ENCODE peak calls at places on chromosomes 6 and 20, in nine cellular contexts. One of them, this sample, is unnamed.
A peak's percentile ranks its signal among the peaks of the same experiment; 100 is the strongest.

GRCh38 chr6:27275025-27275956 is 27.8 kb downstream of the PRSS16 start:
- DNase-seq in HCT116: peak; percentile 38
- DNase-seq in left lung: no peak
- DNase-seq in GM10248: no peak
- DNase-seq in NCI-H1092 treated with DMSO at 0.1 percent for 48 hours: no peak
- DNase-seq in NCI-H1105: no peak
- DNase-seq in CD4-positive, CD25-positive, alpha-beta regulatory T cell: no peak
- DNase-seq in CD8-positive, alpha-beta T cell: no peak
- DNase-seq in HTR-8/SVneo: no peak
- DNase-seq in this sample: no peak

GRCh38 chr6:90136850-90137249 is 159.8 kb downstream of the BACH2 start:
- DNase-seq in left lung: no peak
- DNase-seq in NCI-H1092 treated with DMSO at 0.1 percent for 48 hours: no peak
- DNase-seq in CD8-positive, alpha-beta T cell: no peak
- DNase-seq in HCT116: no peak
- DNase-seq in HTR-8/SVneo: no peak
- DNase-seq in NCI-H1105: no peak
- DNase-seq in CD4-positive, CD25-positive, alpha-beta regulatory T cell: no peak
- DNase-seq in GM10248: no peak
- DNase-seq in this sample: no peak

GRCh38 chr20:10219993-10220750 is 1.5 kb downstream of the SNAP25 start:
- DNase-seq in left lung: no peak
- DNase-seq in HTR-8/SVneo: no peak
- DNase-seq in HCT116: no peak
- DNase-seq in CD8-positive, alpha-beta T cell: no peak
- DNase-seq in GM10248: no peak
- DNase-seq in NCI-H1105: no peak
- DNase-seq in CD4-positive, CD25-positive, alpha-beta regulatory T cell: no peak
- DNase-seq in NCI-H1092 treated with DMSO at 0.1 percent for 48 hours: no peak
- DNase-seq in this sample: no peak

GRCh38 chr6:155327326-155328073 is 13.2 kb upstream of the TFB1M start:
- DNase-seq in NCI-H1092 treated with DMSO at 0.1 percent for 48 hours: peak; percentile 64
- DNase-seq in GM10248: peak; percentile 32
- DNase-seq in HTR-8/SVneo: peak; percentile 17
- DNase-seq in left lung: no peak
- DNase-seq in CD4-positive, CD25-positive, alpha-beta regulatory T cell: peak; percentile 64
- DNase-seq in CD8-positive, alpha-beta T cell: peak; percentile 68
- DNase-seq in NCI-H1105: peak; percentile 64
- DNase-seq in HCT116: peak; percentile 55
- DNase-seq in this sample: peak; percentile 33

GRCh38 chr6:170025341-170026271 is 265.3 kb downstream of the DLL1 start:
- DNase-seq in GM10248: no peak
- DNase-seq in CD4-positive, CD25-positive, alpha-beta regulatory T cell: no peak
- DNase-seq in HTR-8/SVneo: no peak
- DNase-seq in left lung: peak; percentile 24
- DNase-seq in HCT116: no peak
- DNase-seq in NCI-H1105: no peak
- DNase-seq in CD8-positive, alpha-beta T cell: no peak
- DNase-seq in NCI-H1092 treated with DMSO at 0.1 percent for 48 hours: peak; percentile 99
- DNase-seq in this sample: no peak

GRCh38 chr6:132713355-132714134 is at the start of gene VNN1:
- DNase-seq in CD4-positive, CD25-positive, alpha-beta regulatory T cell: no peak
- DNase-seq in NCI-H1105: no peak
- DNase-seq in HCT116: no peak
- DNase-seq in CD8-positive, alpha-beta T cell: no peak
- DNase-seq in NCI-H1092 treated with DMSO at 0.1 percent for 48 hours: no peak
- DNase-seq in left lung: peak; percentile 44
- DNase-seq in GM10248: peak; percentile 26
- DNase-seq in HTR-8/SVneo: no peak
- DNase-seq in this sample: peak; percentile 88

GRCh38 chr6:157731221-157731620 is 91.8 kb upstream of the SNX9 start:
- DNase-seq in CD8-positive, alpha-beta T cell: no peak
- DNase-seq in HTR-8/SVneo: no peak
- DNase-seq in GM10248: no peak
- DNase-seq in left lung: no peak
- DNase-seq in HCT116: no peak
- DNase-seq in NCI-H1105: no peak
- DNase-seq in CD4-positive, CD25-positive, alpha-beta regulatory T cell: no peak
- DNase-seq in NCI-H1092 treated with DMSO at 0.1 percent for 48 hours: no peak
- DNase-seq in this sample: no peak

GRCh38 chr20:13302647-13303425 is 81.8 kb downstream of the ISM1 start:
- DNase-seq in GM10248: peak; percentile 50
- DNase-seq in CD4-positive, CD25-positive, alpha-beta regulatory T cell: peak; percentile 6
- DNase-seq in left lung: no peak
- DNase-seq in NCI-H1105: peak; percentile 26
- DNase-seq in HTR-8/SVneo: peak; percentile 20
- DNase-seq in NCI-H1092 treated with DMSO at 0.1 percent for 48 hours: peak; percentile 56
- DNase-seq in HCT116: peak; percentile 4
- DNase-seq in CD8-positive, alpha-beta T cell: no peak
- DNase-seq in this sample: no peak

GRCh38 chr6:166540631-166541331 is 45.7 kb downstream of the RAMACL start:
- DNase-seq in CD8-positive, alpha-beta T cell: peak; percentile 66
- DNase-seq in GM10248: peak; percentile 80
- DNase-seq in HTR-8/SVneo: no peak
- DNase-seq in NCI-H1092 treated with DMSO at 0.1 percent for 48 hours: no peak
- DNase-seq in CD4-positive, CD25-positive, alpha-beta regulatory T cell: peak; percentile 77
- DNase-seq in left lung: no peak
- DNase-seq in NCI-H1105: no peak
- DNase-seq in HCT116: no peak
- DNase-seq in this sample: no peak

GRCh38 chr6:131135244-131136020 is at the start of gene AKAP7:
- DNase-seq in GM10248: peak; percentile 75
- DNase-seq in CD4-positive, CD25-positive, alpha-beta regulatory T cell: peak; percentile 50
- DNase-seq in NCI-H1105: peak; percentile 57
- DNase-seq in left lung: peak; percentile 75
- DNase-seq in HTR-8/SVneo: peak; percentile 74
- DNase-seq in HCT116: peak; percentile 52
- DNase-seq in NCI-H1092 treated with DMSO at 0.1 percent for 48 hours: no peak
- DNase-seq in CD8-positive, alpha-beta T cell: peak; percentile 80
- DNase-seq in this sample: peak; percentile 83

GRCh38 chr20:19850190-19850533 is 92.1 kb downstream of the RIN2 start:
- DNase-seq in NCI-H1092 treated with DMSO at 0.1 percent for 48 hours: no peak
- DNase-seq in CD8-positive, alpha-beta T cell: no peak
- DNase-seq in HTR-8/SVneo: no peak
- DNase-seq in left lung: no peak
- DNase-seq in CD4-positive, CD25-positive, alpha-beta regulatory T cell: no peak
- DNase-seq in HCT116: no peak
- DNase-seq in GM10248: no peak
- DNase-seq in NCI-H1105: no peak
- DNase-seq in this sample: no peak

GRCh38 chr20:5191829-5192569 is 65.2 kb downstream of the CDS2 start:
- DNase-seq in NCI-H1092 treated with DMSO at 0.1 percent for 48 hours: peak; percentile 73
- DNase-seq in CD8-positive, alpha-beta T cell: peak; percentile 53
- DNase-seq in HCT116: peak; percentile 51
- DNase-seq in NCI-H1105: peak; percentile 28
- DNase-seq in HTR-8/SVneo: peak; percentile 77
- DNase-seq in left lung: no peak
- DNase-seq in GM10248: peak; percentile 81
- DNase-seq in CD4-positive, CD25-positive, alpha-beta regulatory T cell: peak; percentile 70
- DNase-seq in this sample: no peak

GRCh38 chr6:141307309-141307998 is 825.3 kb upstream of the GJE1 start:
- DNase-seq in CD8-positive, alpha-beta T cell: no peak
- DNase-seq in NCI-H1105: no peak
- DNase-seq in GM10248: no peak
- DNase-seq in CD4-positive, CD25-positive, alpha-beta regulatory T cell: no peak
- DNase-seq in left lung: no peak
- DNase-seq in HTR-8/SVneo: no peak
- DNase-seq in HCT116: no peak
- DNase-seq in NCI-H1092 treated with DMSO at 0.1 percent for 48 hours: no peak
- DNase-seq in this sample: no peak

GRCh38 chr6:137926207-137926731 is 59.2 kb downstream of the TNFAIP3 start:
- DNase-seq in NCI-H1105: no peak
- DNase-seq in CD8-positive, alpha-beta T cell: no peak
- DNase-seq in HCT116: peak; percentile 38
- DNase-seq in NCI-H1092 treated with DMSO at 0.1 percent for 48 hours: no peak
- DNase-seq in left lung: peak; percentile 41
- DNase-seq in HTR-8/SVneo: peak; percentile 51
- DNase-seq in CD4-positive, CD25-positive, alpha-beta regulatory T cell: no peak
- DNase-seq in GM10248: no peak
- DNase-seq in this sample: no peak

GRCh38 chr20:61819921-61820825 is 245.5 kb downstream of the TAF4 start:
- DNase-seq in HCT116: no peak
- DNase-seq in CD8-positive, alpha-beta T cell: no peak
- DNase-seq in NCI-H1092 treated with DMSO at 0.1 percent for 48 hours: no peak
- DNase-seq in HTR-8/SVneo: no peak
- DNase-seq in left lung: no peak
- DNase-seq in CD4-positive, CD25-positive, alpha-beta regulatory T cell: no peak
- DNase-seq in NCI-H1105: no peak
- DNase-seq in GM10248: no peak
- DNase-seq in this sample: peak; percentile 40

GRCh38 chr6:74222768-74223321 is 526.8 kb downstream of the CD109 start:
- DNase-seq in NCI-H1105: no peak
- DNase-seq in GM10248: no peak
- DNase-seq in CD4-positive, CD25-positive, alpha-beta regulatory T cell: no peak
- DNase-seq in HTR-8/SVneo: no peak
- DNase-seq in HCT116: no peak
- DNase-seq in CD8-positive, alpha-beta T cell: no peak
- DNase-seq in NCI-H1092 treated with DMSO at 0.1 percent for 48 hours: no peak
- DNase-seq in left lung: no peak
- DNase-seq in this sample: no peak

GRCh38 chr20:47521059-47521808 is 19.5 kb downstream of the NCOA3 start:
- DNase-seq in NCI-H1105: no peak
- DNase-seq in HTR-8/SVneo: no peak
- DNase-seq in left lung: no peak
- DNase-seq in HCT116: no peak
- DNase-seq in GM10248: no peak
- DNase-seq in CD8-positive, alpha-beta T cell: no peak
- DNase-seq in NCI-H1092 treated with DMSO at 0.1 percent for 48 hours: no peak
- DNase-seq in CD4-positive, CD25-positive, alpha-beta regulatory T cell: no peak
- DNase-seq in this sample: no peak

GRCh38 chr6:73579851-73580246 is 59.0 kb upstream of the EEF1A1 start:
- DNase-seq in HCT116: peak; percentile 62
- DNase-seq in left lung: peak; percentile 41
- DNase-seq in NCI-H1092 treated with DMSO at 0.1 percent for 48 hours: no peak
- DNase-seq in GM10248: no peak
- DNase-seq in CD8-positive, alpha-beta T cell: no peak
- DNase-seq in CD4-positive, CD25-positive, alpha-beta regulatory T cell: no peak
- DNase-seq in HTR-8/SVneo: no peak
- DNase-seq in NCI-H1105: no peak
- DNase-seq in this sample: peak; percentile 52

GRCh38 chr20:63102720-63103375 is 96.1 kb upstream of the BHLHE23 start:
- DNase-seq in CD8-positive, alpha-beta T cell: peak; percentile 79
- DNase-seq in HCT116: no peak
- DNase-seq in left lung: no peak
- DNase-seq in NCI-H1105: no peak
- DNase-seq in GM10248: peak; percentile 75
- DNase-seq in HTR-8/SVneo: peak; percentile 57
- DNase-seq in NCI-H1092 treated with DMSO at 0.1 percent for 48 hours: no peak
- DNase-seq in CD4-positive, CD25-positive, alpha-beta regulatory T cell: peak; percentile 71
- DNase-seq in this sample: peak; percentile 43

GRCh38 chr6:169158182-169158573 is 95.5 kb downstream of the THBS2 start:
- DNase-seq in CD8-positive, alpha-beta T cell: no peak
- DNase-seq in HTR-8/SVneo: no peak
- DNase-seq in CD4-positive, CD25-positive, alpha-beta regulatory T cell: no peak
- DNase-seq in left lung: peak; percentile 76
- DNase-seq in NCI-H1105: no peak
- DNase-seq in NCI-H1092 treated with DMSO at 0.1 percent for 48 hours: peak; percentile 60
- DNase-seq in HCT116: no peak
- DNase-seq in GM10248: no peak
- DNase-seq in this sample: no peak

GRCh38 chr6:24323632-24324337 is 34.1 kb downstream of the DCDC2 start:
- DNase-seq in GM10248: no peak
- DNase-seq in HTR-8/SVneo: no peak
- DNase-seq in NCI-H1092 treated with DMSO at 0.1 percent for 48 hours: no peak
- DNase-seq in NCI-H1105: no peak
- DNase-seq in CD4-positive, CD25-positive, alpha-beta regulatory T cell: no peak
- DNase-seq in HCT116: no peak
- DNase-seq in left lung: no peak
- DNase-seq in CD8-positive, alpha-beta T cell: no peak
- DNase-seq in this sample: no peak

GRCh38 chr6:141488466-141488865 is 644.3 kb upstream of the GJE1 start:
- DNase-seq in NCI-H1105: no peak
- DNase-seq in CD4-positive, CD25-positive, alpha-beta regulatory T cell: no peak
- DNase-seq in NCI-H1092 treated with DMSO at 0.1 percent for 48 hours: no peak
- DNase-seq in GM10248: peak; percentile 11
- DNase-seq in HTR-8/SVneo: no peak
- DNase-seq in HCT116: no peak
- DNase-seq in left lung: no peak
- DNase-seq in CD8-positive, alpha-beta T cell: no peak
- DNase-seq in this sample: no peak

GRCh38 chr6:22042713-22043112 is 254.1 kb downstream of the PRL start:
- DNase-seq in NCI-H1092 treated with DMSO at 0.1 percent for 48 hours: no peak
- DNase-seq in CD4-positive, CD25-positive, alpha-beta regulatory T cell: no peak
- DNase-seq in HCT116: no peak
- DNase-seq in GM10248: no peak
- DNase-seq in NCI-H1105: no peak
- DNase-seq in HTR-8/SVneo: no peak
- DNase-seq in left lung: no peak
- DNase-seq in CD8-positive, alpha-beta T cell: no peak
- DNase-seq in this sample: no peak

GRCh38 chr6:163554663-163555062 is 140.1 kb downstream of the QKI start:
- DNase-seq in CD8-positive, alpha-beta T cell: peak; percentile 60
- DNase-seq in NCI-H1105: no peak
- DNase-seq in GM10248: peak; percentile 28
- DNase-seq in CD4-positive, CD25-positive, alpha-beta regulatory T cell: peak; percentile 51
- DNase-seq in HCT116: no peak
- DNase-seq in NCI-H1092 treated with DMSO at 0.1 percent for 48 hours: peak; percentile 37
- DNase-seq in left lung: no peak
- DNase-seq in HTR-8/SVneo: peak; percentile 21
- DNase-seq in this sample: peak; percentile 62

GRCh38 chr6:40898073-40898472 is 140.9 kb downstream of the UNC5CL start:
- DNase-seq in NCI-H1105: no peak
- DNase-seq in left lung: no peak
- DNase-seq in NCI-H1092 treated with DMSO at 0.1 percent for 48 hours: no peak
- DNase-seq in GM10248: no peak
- DNase-seq in CD4-positive, CD25-positive, alpha-beta regulatory T cell: no peak
- DNase-seq in HTR-8/SVneo: no peak
- DNase-seq in HCT116: no peak
- DNase-seq in CD8-positive, alpha-beta T cell: no peak
- DNase-seq in this sample: no peak

GRCh38 chr20:35269055-35269781 is 8.7 kb downstream of the MMP24OS start:
- DNase-seq in NCI-H1092 treated with DMSO at 0.1 percent for 48 hours: peak; percentile 27
- DNase-seq in GM10248: peak; percentile 82
- DNase-seq in CD8-positive, alpha-beta T cell: peak; percentile 66
- DNase-seq in HTR-8/SVneo: peak; percentile 82
- DNase-seq in HCT116: no peak
- DNase-seq in CD4-positive, CD25-positive, alpha-beta regulatory T cell: peak; percentile 19
- DNase-seq in NCI-H1105: peak; percentile 35
- DNase-seq in left lung: no peak
- DNase-seq in this sample: no peak

GRCh38 chr6:39003072-39003471 is 45.5 kb upstream of the GLP1R start:
- DNase-seq in CD8-positive, alpha-beta T cell: no peak
- DNase-seq in NCI-H1105: no peak
- DNase-seq in HCT116: no peak
- DNase-seq in NCI-H1092 treated with DMSO at 0.1 percent for 48 hours: peak; percentile 53
- DNase-seq in CD4-positive, CD25-positive, alpha-beta regulatory T cell: no peak
- DNase-seq in HTR-8/SVneo: no peak
- DNase-seq in GM10248: no peak
- DNase-seq in left lung: no peak
- DNase-seq in this sample: no peak

GRCh38 chr20:35561268-35561667 is 19.4 kb downstream of the ERGIC3 start:
- DNase-seq in HTR-8/SVneo: peak; percentile 71
- DNase-seq in CD4-positive, CD25-positive, alpha-beta regulatory T cell: no peak
- DNase-seq in HCT116: no peak
- DNase-seq in left lung: no peak
- DNase-seq in NCI-H1092 treated with DMSO at 0.1 percent for 48 hours: peak; percentile 30
- DNase-seq in CD8-positive, alpha-beta T cell: no peak
- DNase-seq in GM10248: no peak
- DNase-seq in NCI-H1105: peak; percentile 77
- DNase-seq in this sample: no peak

GRCh38 chr6:157632821-157633220 is 190.2 kb upstream of the SNX9 start:
- DNase-seq in left lung: no peak
- DNase-seq in NCI-H1092 treated with DMSO at 0.1 percent for 48 hours: no peak
- DNase-seq in HCT116: no peak
- DNase-seq in HTR-8/SVneo: no peak
- DNase-seq in GM10248: no peak
- DNase-seq in CD4-positive, CD25-positive, alpha-beta regulatory T cell: no peak
- DNase-seq in CD8-positive, alpha-beta T cell: no peak
- DNase-seq in NCI-H1105: no peak
- DNase-seq in this sample: no peak

GRCh38 chr6:161001421-161001820 is 9.9 kb downstream of the MAP3K4 start:
- DNase-seq in left lung: no peak
- DNase-seq in GM10248: no peak
- DNase-seq in NCI-H1105: peak; percentile 81
- DNase-seq in NCI-H1092 treated with DMSO at 0.1 percent for 48 hours: peak; percentile 60
- DNase-seq in CD4-positive, CD25-positive, alpha-beta regulatory T cell: no peak
- DNase-seq in CD8-positive, alpha-beta T cell: no peak
- DNase-seq in HCT116: no peak
- DNase-seq in HTR-8/SVneo: no peak
- DNase-seq in this sample: no peak

GRCh38 chr6:158142789-158143188 is 25.3 kb downstream of the SERAC1 start:
- DNase-seq in CD4-positive, CD25-positive, alpha-beta regulatory T cell: no peak
- DNase-seq in left lung: no peak
- DNase-seq in HTR-8/SVneo: no peak
- DNase-seq in NCI-H1105: no peak
- DNase-seq in CD8-positive, alpha-beta T cell: no peak
- DNase-seq in NCI-H1092 treated with DMSO at 0.1 percent for 48 hours: no peak
- DNase-seq in GM10248: no peak
- DNase-seq in HCT116: no peak
- DNase-seq in this sample: peak; percentile 71